ENCODE peak calls at places on chromosomes 7 and 10, in six cellular contexts. One of them, this sample, is unnamed.

GRCh38 chr10:15112657-15113056 is 15.5 kb downstream of the RPP38 start:
- DNase-seq in HepG2: no peak
- DNase-seq in GM12878: no peak
- DNase-seq in H1: no peak
- DNase-seq in GM12891: no peak
- DNase-seq in K562: no peak
- DNase-seq in this sample: no peak

GRCh38 chr7:25852249-25852994 is 299.6 kb upstream of the NFE2L3 start:
- DNase-seq in GM12878: no peak
- DNase-seq in HepG2: no peak
- DNase-seq in GM12891: no peak
- DNase-seq in H1: peak
- DNase-seq in K562: no peak
- DNase-seq in this sample: no peak

GRCh38 chr7:31122649-31123058 is 70.5 kb downstream of the ADCYAP1R1 start:
- DNase-seq in GM12891: no peak
- DNase-seq in HepG2: peak
- DNase-seq in K562: peak
- DNase-seq in H1: peak
- DNase-seq in GM12878: no peak
- DNase-seq in this sample: no peak

GRCh38 chr10:110992011-110992800 is 72.8 kb downstream of the SHOC2 start:
- DNase-seq in GM12891: no peak
- DNase-seq in K562: no peak
- DNase-seq in GM12878: no peak
- DNase-seq in H1: no peak
- DNase-seq in HepG2: no peak
- DNase-seq in this sample: no peak

GRCh38 chr7:102843850-102844249 is 69.0 kb upstream of the LRRC17 start:
- DNase-seq in HepG2: no peak
- DNase-seq in H1: no peak
- DNase-seq in GM12878: peak
- DNase-seq in K562: no peak
- DNase-seq in GM12891: peak
- DNase-seq in this sample: no peak

GRCh38 chr10:16891375-16892313 is 74.4 kb upstream of the RSU1 start:
- DNase-seq in GM12891: no peak
- DNase-seq in HepG2: peak
- DNase-seq in K562: peak
- DNase-seq in GM12878: no peak
- DNase-seq in H1: peak
- DNase-seq in this sample: no peak

GRCh38 chr7:25368599-25368998 is 140.3 kb upstream of the NPVF start:
- DNase-seq in H1: no peak
- DNase-seq in K562: no peak
- DNase-seq in GM12878: no peak
- DNase-seq in HepG2: no peak
- DNase-seq in GM12891: no peak
- DNase-seq in this sample: no peak

GRCh38 chr10:35440016-35440415 is 103.7 kb downstream of the CCNY start:
- DNase-seq in GM12891: no peak
- DNase-seq in GM12878: no peak
- DNase-seq in H1: no peak
- DNase-seq in HepG2: no peak
- DNase-seq in K562: no peak
- DNase-seq in this sample: no peak

GRCh38 chr7:151871904-151872303 is 5.0 kb downstream of the PRKAG2 start:
- DNase-seq in K562: peak
- DNase-seq in HepG2: no peak
- DNase-seq in GM12891: no peak
- DNase-seq in H1: no peak
- DNase-seq in GM12878: no peak
- DNase-seq in this sample: no peak

GRCh38 chr7:3463696-3464095 is 162.6 kb downstream of the SDK1 start:
- DNase-seq in HepG2: no peak
- DNase-seq in GM12891: no peak
- DNase-seq in H1: no peak
- DNase-seq in GM12878: no peak
- DNase-seq in K562: no peak
- DNase-seq in this sample: no peak

GRCh38 chr7:87628780-87629569 is 777 bp downstream of the RUNDC3B start:
- DNase-seq in K562: no peak
- DNase-seq in GM12891: no peak
- DNase-seq in H1: peak
- DNase-seq in GM12878: no peak
- DNase-seq in HepG2: peak
- DNase-seq in this sample: no peak

GRCh38 chr10:29926649-29927048 is 132.7 kb downstream of the JCAD start:
- DNase-seq in HepG2: no peak
- DNase-seq in GM12878: no peak
- DNase-seq in H1: no peak
- DNase-seq in K562: no peak
- DNase-seq in GM12891: no peak
- DNase-seq in this sample: no peak

GRCh38 chr10:33661580-33662269 is 327.3 kb upstream of the NRP1 start:
- DNase-seq in HepG2: peak
- DNase-seq in K562: no peak
- DNase-seq in H1: no peak
- DNase-seq in GM12891: no peak
- DNase-seq in GM12878: no peak
- DNase-seq in this sample: no peak
- TF ChIP-seq POLR2AphosphoS5 in HepG2: no peak
- TF ChIP-seq POLR2AphosphoS5 in K562: no peak
- TF ChIP-seq POLR2AphosphoS5 in H1: no peak
- TF ChIP-seq POLR2AphosphoS5 in GM12891: no peak
- TF ChIP-seq POLR2AphosphoS5 in GM12878: no peak
- TF ChIP-seq POLR2AphosphoS5 in this sample: no peak

GRCh38 chr10:69413221-69413865 is 3.4 kb downstream of the TACR2 start:
- DNase-seq in H1: peak
- DNase-seq in GM12878: no peak
- DNase-seq in HepG2: peak
- DNase-seq in GM12891: peak
- DNase-seq in K562: peak
- DNase-seq in this sample: no peak
- TF ChIP-seq TAF1 in H1: no peak
- TF ChIP-seq TAF1 in GM12878: no peak
- TF ChIP-seq TAF1 in HepG2: no peak
- TF ChIP-seq TAF1 in GM12891: no peak
- TF ChIP-seq TAF1 in K562: no peak
- TF ChIP-seq TAF1 in this sample: no peak

GRCh38 chr10:112225771-112226438 is 42.3 kb upstream of the GPAM start:
- DNase-seq in K562: no peak
- DNase-seq in H1: no peak
- DNase-seq in HepG2: peak
- DNase-seq in GM12878: no peak
- DNase-seq in GM12891: no peak
- DNase-seq in this sample: no peak
- TF ChIP-seq POLR2A in K562: no peak
- TF ChIP-seq POLR2A in H1: no peak
- TF ChIP-seq POLR2A in HepG2: no peak
- TF ChIP-seq POLR2A in GM12878: no peak
- TF ChIP-seq POLR2A in GM12891: no peak
- TF ChIP-seq POLR2A in this sample: no peak

GRCh38 chr7:136259074-136259473 is 281.9 kb upstream of the MTPN start:
- DNase-seq in HepG2: no peak
- DNase-seq in K562: no peak
- DNase-seq in H1: no peak
- DNase-seq in GM12878: no peak
- DNase-seq in GM12891: no peak
- DNase-seq in this sample: no peak

GRCh38 chr7:136251826-136252225 is 274.7 kb upstream of the MTPN start:
- DNase-seq in K562: no peak
- DNase-seq in GM12878: no peak
- DNase-seq in GM12891: no peak
- DNase-seq in HepG2: no peak
- DNase-seq in H1: no peak
- DNase-seq in this sample: no peak

GRCh38 chr7:136254148-136254547 is 277.0 kb upstream of the MTPN start:
- DNase-seq in HepG2: no peak
- DNase-seq in GM12878: no peak
- DNase-seq in GM12891: no peak
- DNase-seq in H1: no peak
- DNase-seq in K562: no peak
- DNase-seq in this sample: no peak

GRCh38 chr7:136256491-136256890 is 279.3 kb upstream of the MTPN start:
- DNase-seq in GM12878: no peak
- DNase-seq in H1: no peak
- DNase-seq in HepG2: no peak
- DNase-seq in K562: no peak
- DNase-seq in GM12891: no peak
- DNase-seq in this sample: no peak
- TF ChIP-seq POLR2AphosphoS5 in GM12878: no peak
- TF ChIP-seq POLR2AphosphoS5 in H1: no peak
- TF ChIP-seq POLR2AphosphoS5 in HepG2: no peak
- TF ChIP-seq POLR2AphosphoS5 in K562: no peak
- TF ChIP-seq POLR2AphosphoS5 in GM12891: no peak
- TF ChIP-seq POLR2AphosphoS5 in this sample: no peak

GRCh38 chr10:112848212-112848611 is 101.8 kb upstream of the TCF7L2 start:
- DNase-seq in K562: peak
- DNase-seq in GM12878: no peak
- DNase-seq in H1: no peak
- DNase-seq in HepG2: no peak
- DNase-seq in GM12891: no peak
- DNase-seq in this sample: no peak

GRCh38 chr10:112847778-112848177 is 102.3 kb upstream of the TCF7L2 start:
- DNase-seq in GM12878: no peak
- DNase-seq in K562: no peak
- DNase-seq in H1: no peak
- DNase-seq in HepG2: no peak
- DNase-seq in GM12891: no peak
- DNase-seq in this sample: no peak

GRCh38 chr10:112851582-112851981 is 98.5 kb upstream of the TCF7L2 start:
- DNase-seq in H1: no peak
- DNase-seq in K562: no peak
- DNase-seq in GM12891: no peak
- DNase-seq in HepG2: no peak
- DNase-seq in GM12878: no peak
- DNase-seq in this sample: no peak

GRCh38 chr10:112852308-112852707 is 97.7 kb upstream of the TCF7L2 start:
- DNase-seq in H1: no peak
- DNase-seq in GM12891: no peak
- DNase-seq in GM12878: no peak
- DNase-seq in K562: no peak
- DNase-seq in HepG2: no peak
- DNase-seq in this sample: no peak

GRCh38 chr10:112848868-112849267 is 101.2 kb upstream of the TCF7L2 start:
- DNase-seq in GM12891: no peak
- DNase-seq in H1: no peak
- DNase-seq in K562: no peak
- DNase-seq in GM12878: no peak
- DNase-seq in HepG2: no peak
- DNase-seq in this sample: no peak
- TF ChIP-seq TAF1 in GM12891: no peak
- TF ChIP-seq TAF1 in H1: no peak
- TF ChIP-seq TAF1 in K562: no peak
- TF ChIP-seq TAF1 in GM12878: no peak
- TF ChIP-seq TAF1 in HepG2: no peak
- TF ChIP-seq TAF1 in this sample: no peak